ENCODE peak calls at places on chromosomes 13 and 19, in seven cellular contexts. E is breast epithelium; U is CD4-positive, CD25-positive, alpha-beta regulatory T cell; B is brain microvascular endothelial cell; M is right lobe of liver; D is H9; L is SK-N-SH. A is an unnamed sample.
A peak's percentile ranks its signal among the peaks of the same experiment; 100 is the strongest.

GRCh38 chr19:13149628-13150186 is 468 bp downstream of the STX10 start:
- DNase-seq in E (peak; percentile 32), U (peak; percentile 57), B (peak; percentile 34), M (peak; percentile 79), D (peak; percentile 61), L (peak; percentile 66), A (peak; percentile 73)

GRCh38 chr13:40994581-40995230 is 24.4 kb downstream of the ELF1 start:
- DNase-seq in E (no peak), U (no peak), B (no peak), M (no peak), D (no peak), L (no peak), A (no peak)

GRCh38 chr19:1248454-1249297 is at the start of gene MIDN:
- DNase-seq in E (peak; percentile 74), U (peak; percentile 84), B (peak; percentile 73), M (peak; percentile 93), D (peak; percentile 86), L (peak; percentile 87), A (peak; percentile 91)

GRCh38 chr13:80599765-80600164 is 258.8 kb upstream of the SPRY2 start:
- DNase-seq in E (no peak), U (no peak), B (no peak), M (no peak), D (no peak), L (no peak), A (no peak)

GRCh38 chr19:48244289-48244688 is 11.4 kb downstream of the CARD8 start:
- DNase-seq in E (no peak), U (peak; percentile 79), B (peak; percentile 26), M (no peak), D (no peak), L (no peak), A (no peak)

GRCh38 chr13:79398915-79399314 is 7.1 kb downstream of the RBM26 start:
- DNase-seq in E (no peak), U (no peak), B (peak; percentile 67), M (no peak), D (no peak), L (no peak), A (no peak)

GRCh38 chr19:41161903-41162302 is 31.1 kb upstream of the CYP2S1 start:
- DNase-seq in E (no peak), U (no peak), B (no peak), M (no peak), D (peak; percentile 71), L (no peak), A (no peak)

GRCh38 chr13:108679989-108680388 is 50.6 kb downstream of the MYO16 start:
- DNase-seq in E (no peak), U (no peak), B (no peak), M (no peak), D (no peak), L (peak; percentile 12), A (no peak)

GRCh38 chr13:73722120-73722519 is 412.1 kb downstream of the KLF12 start:
- DNase-seq in E (no peak), U (peak; percentile 32), B (peak; percentile 75), M (no peak), D (no peak), L (peak; percentile 29), A (no peak)

GRCh38 chr19:31313291-31314030 is 35.8 kb downstream of the TSHZ3 start:
- DNase-seq in E (no peak), U (no peak), B (no peak), M (no peak), D (no peak), L (no peak), A (no peak)

GRCh38 chr13:29411493-29411892 is 184.0 kb downstream of the SLC7A1 start:
- DNase-seq in E (no peak), U (peak; percentile 11), B (no peak), M (no peak), D (no peak), L (no peak), A (no peak)

GRCh38 chr19:35872180-35872579 is 3.8 kb downstream of the APLP1 start:
- DNase-seq in E (no peak), U (no peak), B (no peak), M (no peak), D (no peak), L (no peak), A (no peak)

GRCh38 chr13:42277618-42278276 is 5.8 kb downstream of the AKAP11 start:
- DNase-seq in E (no peak), U (no peak), B (peak; percentile 44), M (no peak), D (no peak), L (no peak), A (no peak)

DNA sequence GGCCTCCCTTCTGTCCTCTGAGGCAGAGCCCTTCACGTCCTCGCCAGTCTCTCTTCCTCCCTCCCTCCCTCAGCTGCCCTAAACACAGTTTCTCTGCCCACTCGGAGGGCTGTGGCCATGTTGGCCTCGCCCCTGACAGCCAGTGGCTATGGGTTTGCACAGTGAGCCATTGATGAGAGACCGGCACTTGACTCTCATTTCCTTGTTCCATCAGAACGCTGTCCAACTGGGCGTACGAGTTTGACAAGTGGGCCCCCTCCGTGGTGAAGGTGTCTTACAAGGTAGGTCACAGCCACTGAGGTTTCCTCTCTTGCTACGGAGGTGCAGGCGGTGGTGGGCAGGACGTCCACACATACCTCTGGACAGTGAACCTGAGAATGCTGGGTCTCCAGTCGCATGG is 57.9 kb downstream of the SMARCA4 start:
- DNase-seq in E (peak; percentile 81), U (no peak), B (no peak), M (no peak), D (no peak), L (no peak), A (no peak)
- H3K27ac ChIP-seq in E (peak overlapping the region; percentile 92), U (no peak overlapping the region), B (no peak overlapping the region), M (no peak overlapping the region), D (no peak overlapping the region), L (no peak overlapping the region), A (no peak overlapping the region)

GRCh38 chr13:30429721-30430694 is 7.7 kb downstream of the UBE2L5 start:
- DNase-seq in E (no peak), U (peak; percentile 41), B (peak; percentile 84), M (no peak), D (no peak), L (no peak), A (no peak)

GRCh38 chr13:30429235-30429634 is 6.9 kb downstream of the UBE2L5 start:
- DNase-seq in E (no peak), U (no peak), B (no peak), M (no peak), D (no peak), L (no peak), A (no peak)

DNA sequence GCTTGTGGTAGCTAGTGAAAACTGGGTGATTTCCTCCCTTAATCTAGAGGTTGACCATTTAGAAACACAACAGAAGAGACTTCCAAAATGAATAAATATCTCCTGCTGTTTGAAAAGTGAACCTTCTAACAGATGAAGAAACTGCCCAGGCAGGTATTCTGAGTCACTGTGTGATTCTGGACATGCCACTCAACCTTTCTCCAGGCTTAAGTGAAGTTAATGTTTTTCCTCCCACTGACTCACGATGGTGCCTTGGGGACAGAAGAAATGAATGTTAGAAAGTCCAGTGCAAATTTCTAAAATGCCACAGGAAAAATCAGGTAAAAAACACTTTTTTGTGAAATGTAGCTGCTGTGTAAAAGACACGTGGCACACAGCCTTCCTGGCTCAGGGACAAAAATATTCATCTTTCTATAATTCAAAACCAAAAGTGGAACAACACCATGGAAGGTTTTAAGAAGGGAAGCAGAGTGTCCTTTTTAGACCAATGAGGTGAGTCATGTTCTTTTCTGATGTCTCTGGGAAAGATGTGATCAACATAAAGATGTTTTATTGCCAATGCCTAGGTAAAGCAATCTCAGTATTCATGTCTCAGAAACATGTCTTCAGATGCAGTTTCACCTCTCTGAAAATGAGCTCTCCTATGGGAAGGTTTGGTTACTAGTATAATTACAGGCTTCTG is 9.1 kb downstream of the UBE2L5 start:
- DNase-seq in E (no peak), U (no peak), B (no peak), M (no peak), D (no peak), L (no peak), A (no peak)
- H3K27ac ChIP-seq in E (no peak overlapping the region), U (no peak overlapping the region), B (no peak overlapping the region), M (no peak overlapping the region), D (no peak overlapping the region), L (peak overlapping the region; percentile 85), A (no peak overlapping the region)

GRCh38 chr13:22740264-22740663 is 440.5 kb upstream of the SGCG start:
- DNase-seq in E (no peak), U (no peak), B (no peak), M (no peak), D (no peak), L (no peak), A (no peak)

GRCh38 chr13:22749626-22750025 is 431.2 kb upstream of the SGCG start:
- DNase-seq in E (no peak), U (no peak), B (no peak), M (no peak), D (no peak), L (no peak), A (no peak)

GRCh38 chr13:22748866-22749586 is 431.8 kb upstream of the SGCG start:
- DNase-seq in E (no peak), U (no peak), B (no peak), M (no peak), D (no peak), L (no peak), A (no peak)

DNA sequence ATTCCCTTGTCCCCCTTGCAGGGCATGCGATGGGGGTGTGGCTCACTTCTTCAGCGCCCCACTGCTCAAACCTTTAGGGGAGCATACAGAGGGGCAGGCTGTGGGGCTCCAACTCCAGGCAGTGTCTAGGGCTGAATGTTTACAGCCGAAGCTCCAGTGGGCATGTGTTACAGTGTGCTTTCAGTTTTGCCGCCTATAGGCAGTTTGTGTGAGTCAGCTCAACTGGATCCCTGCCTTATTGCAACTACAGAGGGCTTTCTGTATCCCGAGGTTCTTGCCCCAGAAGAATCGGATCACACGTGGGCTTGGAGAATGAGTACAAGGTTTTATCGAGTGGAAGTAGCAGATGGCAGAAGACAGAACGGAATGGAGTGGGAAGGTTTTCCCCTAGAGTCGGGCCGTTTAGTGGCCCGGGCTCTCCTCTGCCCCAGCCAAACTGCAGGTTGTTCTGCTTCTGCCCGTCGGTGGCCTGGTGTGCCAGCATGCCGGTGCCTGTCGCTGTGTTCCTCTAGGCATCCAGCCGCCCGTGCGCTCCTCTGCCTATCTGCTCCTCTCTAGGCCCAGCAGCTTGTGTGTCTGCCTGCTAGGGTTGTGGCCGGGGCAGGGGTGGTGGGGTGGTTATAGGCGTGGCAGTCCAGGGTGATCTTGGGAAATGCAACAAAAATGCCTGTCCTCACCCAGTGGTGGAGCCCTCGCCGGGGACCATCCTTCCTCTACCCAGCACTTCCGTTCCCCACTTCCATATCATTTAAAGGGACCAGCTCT is 435.9 kb upstream of the SGCG start:
- DNase-seq in E (no peak), U (no peak), B (no peak), M (no peak), D (peak; percentile 36), L (no peak), A (no peak)
- H3K27ac ChIP-seq in E (peak overlapping the region; percentile 55), U (no peak overlapping the region), B (no peak overlapping the region), M (no peak overlapping the region), D (no peak overlapping the region), L (no peak overlapping the region), A (no peak overlapping the region)

GRCh38 chr13:110811751-110812110 is 98.2 kb downstream of the ING1 start:
- DNase-seq in E (no peak), U (no peak), B (no peak), M (no peak), D (no peak), L (no peak), A (no peak)

GRCh38 chr13:110813646-110814624 is 100.4 kb downstream of the ING1 start:
- DNase-seq in E (no peak), U (no peak), B (no peak), M (no peak), D (no peak), L (no peak), A (no peak)

GRCh38 chr13:110812111-110812868 is 98.8 kb downstream of the ING1 start:
- DNase-seq in E (no peak), U (no peak), B (no peak), M (no peak), D (peak; percentile 59), L (no peak), A (no peak)

GRCh38 chr13:110811008-110811720 is 97.7 kb downstream of the ING1 start:
- DNase-seq in E (no peak), U (no peak), B (no peak), M (no peak), D (no peak), L (no peak), A (no peak)

GRCh38 chr13:110812869-110813645 is 99.6 kb downstream of the ING1 start:
- DNase-seq in E (no peak), U (no peak), B (no peak), M (no peak), D (no peak), L (no peak), A (no peak)
- H3K27ac ChIP-seq in E (no peak overlapping the region), U (no peak overlapping the region), B (no peak overlapping the region), M (no peak overlapping the region), D (no peak overlapping the region), L (no peak overlapping the region), A (no peak overlapping the region)